ENCODE peak calls at places on chromosomes 4 and X, in eight cellular contexts. N is SHP77 treated with DMSO at 0.1 percent for 48 hours; B is sciatic nerve; L is pulmonary artery endothelial cell; Q is activated T-helper 9 cell treated with anti-CD3 and anti-CD28 coated beads, Interleukin-2, amount 50 U/mL, for 16 hours; S is NCI-H1105; O is ovary; W is HuH-7.5. V is an unnamed sample.

GRCh38 chrX:36577006-36577405 is 431.2 kb upstream of the FAM47C start:
- DNase-seq in N (no peak), B (no peak), L (no peak), Q (no peak), S (no peak), O (no peak), W (no peak), V (no peak)

GRCh38 chrX:35040871-35041270 is 98.3 kb downstream of the FAM47B start:
- DNase-seq in N (no peak), B (no peak), L (no peak), Q (no peak), S (no peak), O (no peak), W (no peak), V (no peak)

GRCh38 chr4:127634181-127634580 is 1.4 kb downstream of the INTU start:
- DNase-seq in N (no peak), B (no peak), L (no peak), Q (no peak), S (no peak), O (no peak), W (no peak), V (no peak)

GRCh38 chr4:111027526-111027925 is 404.6 kb upstream of the PITX2 start:
- DNase-seq in N (no peak), B (no peak), L (no peak), Q (no peak), S (no peak), O (no peak), W (no peak), V (no peak)

GRCh38 chrX:18994713-18995112 is 10.8 kb upstream of the PHKA2 start:
- DNase-seq in N (no peak), B (no peak), L (no peak), Q (no peak), S (no peak), O (no peak), W (no peak), V (no peak)

GRCh38 chrX:150504399-150505186 is 63.8 kb upstream of the MTM1 start:
- DNase-seq in N (no peak), B (no peak), L (peak), Q (no peak), S (no peak), O (no peak), W (no peak), V (no peak)

GRCh38 chr4:122898370-122899150 is 23.8 kb downstream of the NUDT6 start:
- DNase-seq in N (no peak), B (no peak), L (peak), Q (no peak), S (no peak), O (no peak), W (no peak), V (no peak)

GRCh38 chrX:120570201-120570600 is 9.4 kb upstream of the CUL4B start:
- DNase-seq in N (no peak), B (no peak), L (no peak), Q (no peak), S (no peak), O (no peak), W (no peak), V (no peak)

GRCh38 chrX:136162827-136163427 is 15.6 kb downstream of the FHL1 start:
- DNase-seq in N (no peak), B (peak), L (peak), Q (peak), S (no peak), O (no peak), W (no peak), V (peak)

GRCh38 chr4:99062120-99062519 is 26.5 kb downstream of the ADH5 start:
- DNase-seq in N (no peak), B (no peak), L (no peak), Q (no peak), S (no peak), O (no peak), W (no peak), V (no peak)

GRCh38 chrX:103669745-103670144 is 16.8 kb downstream of the MORF4L2 start:
- DNase-seq in N (no peak), B (no peak), L (no peak), Q (no peak), S (no peak), O (no peak), W (no peak), V (no peak)

GRCh38 chr4:181822005-181822375 is 421.2 kb upstream of the TENM3 start:
- DNase-seq in N (no peak), B (no peak), L (no peak), Q (no peak), S (peak), O (no peak), W (no peak), V (no peak)

GRCh38 chrX:110678591-110678990 is 117.0 kb downstream of the CHRDL1 start:
- DNase-seq in N (no peak), B (no peak), L (no peak), Q (no peak), S (no peak), O (no peak), W (no peak), V (no peak)

GRCh38 chr4:128639586-128640270 is 169.8 kb upstream of the JADE1 start:
- DNase-seq in N (no peak), B (no peak), L (no peak), Q (no peak), S (no peak), O (no peak), W (no peak), V (no peak)

GRCh38 chr4:146291313-146291712 is 77.0 kb downstream of the REELD1 start:
- DNase-seq in N (no peak), B (no peak), L (no peak), Q (no peak), S (no peak), O (no peak), W (no peak), V (no peak)

GRCh38 chr4:10620935-10621488 is 63.6 kb downstream of the CLNK start:
- DNase-seq in N (peak), B (no peak), L (no peak), Q (no peak), S (peak), O (no peak), W (no peak), V (no peak)

GRCh38 chr4:174523003-174523693 is 860 bp upstream of the HPGD start:
- DNase-seq in N (no peak), B (no peak), L (no peak), Q (no peak), S (no peak), O (no peak), W (no peak), V (no peak)

GRCh38 chr4:139559692-139560091 is 3.7 kb upstream of the SETD7 start:
- DNase-seq in N (no peak), B (no peak), L (no peak), Q (no peak), S (no peak), O (no peak), W (no peak), V (no peak)

GRCh38 chrX:154727418-154728323 is 23.2 kb downstream of the GAB3 start:
- DNase-seq in N (no peak), B (peak), L (peak), Q (no peak), S (no peak), O (peak), W (no peak), V (no peak)

GRCh38 chr4:173318648-173319211 is 15.4 kb downstream of the HMGB2 start:
- DNase-seq in N (no peak), B (no peak), L (no peak), Q (no peak), S (peak), O (no peak), W (no peak), V (no peak)

GRCh38 chr4:23590431-23590830 is 299.4 kb downstream of the PPARGC1A start:
- DNase-seq in N (no peak), B (no peak), L (no peak), Q (no peak), S (no peak), O (no peak), W (no peak), V (no peak)

GRCh38 chrX:124524852-124525251 is 178.5 kb downstream of the SH2D1A start:
- DNase-seq in N (no peak), B (no peak), L (no peak), Q (no peak), S (no peak), O (no peak), W (no peak), V (no peak)

GRCh38 chr4:151322565-151322964 is 2.8 kb downstream of the SH3D19 start:
- DNase-seq in N (no peak), B (no peak), L (no peak), Q (no peak), S (no peak), O (no peak), W (no peak), V (no peak)